ENCODE peak calls at places on chromosomes 16 and 17, in five cellular contexts. One of them, this sample, is unnamed.

GRCh38 chr17:47727704-47728036 is 5.4 kb upstream of the TBX21 start:
- DNase-seq in A172: no peak
- DNase-seq in GM23338: no peak
- DNase-seq in HTR-8/SVneo: no peak
- DNase-seq in choroid plexus epithelial cell: no peak
- DNase-seq in this sample: no peak

GRCh38 chr17:3879181-3879580 is 13.7 kb downstream of the CAMKK1 start:
- DNase-seq in A172: peak
- DNase-seq in choroid plexus epithelial cell: peak
- DNase-seq in HTR-8/SVneo: no peak
- DNase-seq in GM23338: no peak
- DNase-seq in this sample: no peak

GRCh38 chr17:83179378-83179777 is 100.0 kb downstream of the METRNL start:
- DNase-seq in A172: no peak
- DNase-seq in HTR-8/SVneo: no peak
- DNase-seq in GM23338: no peak
- DNase-seq in choroid plexus epithelial cell: no peak
- DNase-seq in this sample: no peak

GRCh38 chr16:67386861-67387455 is 6.3 kb downstream of the TPPP3 start:
- DNase-seq in HTR-8/SVneo: no peak
- DNase-seq in GM23338: no peak
- DNase-seq in A172: no peak
- DNase-seq in choroid plexus epithelial cell: no peak
- DNase-seq in this sample: no peak

GRCh38 chr16:87263418-87264052 is 53.7 kb downstream of the C16orf95 start:
- DNase-seq in A172: no peak
- DNase-seq in HTR-8/SVneo: no peak
- DNase-seq in GM23338: peak
- DNase-seq in choroid plexus epithelial cell: no peak
- DNase-seq in this sample: no peak

GRCh38 chr16:149024-149675 is 3.3 kb upstream of the HBZ start:
- DNase-seq in choroid plexus epithelial cell: peak
- DNase-seq in GM23338: no peak
- DNase-seq in HTR-8/SVneo: peak
- DNase-seq in A172: peak
- DNase-seq in this sample: no peak

GRCh38 chr16:75197522-75198134 is 9.3 kb downstream of the CTRB2 start:
- DNase-seq in HTR-8/SVneo: no peak
- DNase-seq in A172: no peak
- DNase-seq in GM23338: peak
- DNase-seq in choroid plexus epithelial cell: peak
- DNase-seq in this sample: no peak

GRCh38 chr17:80109713-80110446 is 8.5 kb downstream of the GAA start:
- DNase-seq in choroid plexus epithelial cell: no peak
- DNase-seq in HTR-8/SVneo: no peak
- DNase-seq in A172: no peak
- DNase-seq in GM23338: no peak
- DNase-seq in this sample: no peak

GRCh38 chr16:27169511-27170071 is 33.7 kb upstream of the KDM8 start:
- DNase-seq in choroid plexus epithelial cell: peak
- DNase-seq in HTR-8/SVneo: no peak
- DNase-seq in GM23338: peak
- DNase-seq in A172: peak
- DNase-seq in this sample: peak

GRCh38 chr16:30166202-30166902 is 17.1 kb upstream of the CORO1A start:
- DNase-seq in HTR-8/SVneo: no peak
- DNase-seq in A172: no peak
- DNase-seq in GM23338: no peak
- DNase-seq in choroid plexus epithelial cell: no peak
- DNase-seq in this sample: no peak

GRCh38 chr17:78788451-78788850 is 6.4 kb upstream of the CYTH1 start:
- DNase-seq in GM23338: no peak
- DNase-seq in HTR-8/SVneo: no peak
- DNase-seq in choroid plexus epithelial cell: no peak
- DNase-seq in A172: no peak
- DNase-seq in this sample: no peak

GRCh38 chr16:70746708-70747424 is 54.1 kb downstream of the VAC14 start:
- DNase-seq in HTR-8/SVneo: peak
- DNase-seq in choroid plexus epithelial cell: peak
- DNase-seq in GM23338: no peak
- DNase-seq in A172: peak
- DNase-seq in this sample: peak

GRCh38 chr16:88601313-88602036 is 31.3 kb downstream of the ZC3H18 start:
- DNase-seq in A172: no peak
- DNase-seq in choroid plexus epithelial cell: no peak
- DNase-seq in HTR-8/SVneo: no peak
- DNase-seq in GM23338: no peak
- DNase-seq in this sample: no peak

GRCh38 chr17:81741594-81742452 is 29.7 kb downstream of the SLC25A10 start:
- DNase-seq in A172: no peak
- DNase-seq in choroid plexus epithelial cell: no peak
- DNase-seq in GM23338: no peak
- DNase-seq in HTR-8/SVneo: no peak
- DNase-seq in this sample: no peak

GRCh38 chr16:716250-716607 is 1.3 kb downstream of the METRN start:
- DNase-seq in HTR-8/SVneo: no peak
- DNase-seq in GM23338: peak
- DNase-seq in choroid plexus epithelial cell: peak
- DNase-seq in A172: no peak
- DNase-seq in this sample: peak

GRCh38 chr16:85370881-85371651 is 242.1 kb upstream of the GSE1 start:
- DNase-seq in HTR-8/SVneo: no peak
- DNase-seq in choroid plexus epithelial cell: no peak
- DNase-seq in GM23338: no peak
- DNase-seq in A172: peak
- DNase-seq in this sample: peak

GRCh38 chr17:83191388-83192160 is 112.2 kb downstream of the METRNL start:
- DNase-seq in HTR-8/SVneo: no peak
- DNase-seq in choroid plexus epithelial cell: no peak
- DNase-seq in A172: no peak
- DNase-seq in GM23338: no peak
- DNase-seq in this sample: no peak

GRCh38 chr16:49593423-49594040 is 219.9 kb downstream of the C16orf78 start:
- DNase-seq in GM23338: no peak
- DNase-seq in choroid plexus epithelial cell: no peak
- DNase-seq in HTR-8/SVneo: no peak
- DNase-seq in A172: no peak
- DNase-seq in this sample: no peak

GRCh38 chr17:57604771-57605733 is 140.0 kb downstream of the CCDC182 start:
- DNase-seq in GM23338: peak
- DNase-seq in HTR-8/SVneo: no peak
- DNase-seq in choroid plexus epithelial cell: peak
- DNase-seq in A172: no peak
- DNase-seq in this sample: no peak

GRCh38 chr17:41060052-41060604 is at the start of gene KRTAP2-3:
- DNase-seq in HTR-8/SVneo: peak
- DNase-seq in GM23338: no peak
- DNase-seq in choroid plexus epithelial cell: peak
- DNase-seq in A172: peak
- DNase-seq in this sample: peak

GRCh38 chr17:9936075-9936474 is 31.0 kb upstream of the RCVRN start:
- DNase-seq in HTR-8/SVneo: no peak
- DNase-seq in choroid plexus epithelial cell: no peak
- DNase-seq in A172: no peak
- DNase-seq in GM23338: no peak
- DNase-seq in this sample: no peak

GRCh38 chr17:76843703-76844484 is 24.3 kb upstream of the MGAT5B start:
- DNase-seq in choroid plexus epithelial cell: no peak
- DNase-seq in GM23338: no peak
- DNase-seq in HTR-8/SVneo: no peak
- DNase-seq in A172: peak
- DNase-seq in this sample: peak

GRCh38 chr17:41687828-41688640 is 651 bp upstream of the EIF1 start:
- DNase-seq in choroid plexus epithelial cell: peak
- DNase-seq in GM23338: peak
- DNase-seq in HTR-8/SVneo: peak
- DNase-seq in A172: peak
- DNase-seq in this sample: no peak

GRCh38 chr16:85181091-85181738 is 68.9 kb upstream of the CIBAR2 start:
- DNase-seq in GM23338: no peak
- DNase-seq in A172: no peak
- DNase-seq in HTR-8/SVneo: no peak
- DNase-seq in choroid plexus epithelial cell: no peak
- DNase-seq in this sample: no peak

GRCh38 chr17:8887834-8888703 is 20.6 kb upstream of the PIK3R6 start:
- DNase-seq in GM23338: peak
- DNase-seq in HTR-8/SVneo: peak
- DNase-seq in choroid plexus epithelial cell: peak
- DNase-seq in A172: peak
- DNase-seq in this sample: peak

GRCh38 chr17:39231587-39232551 is 6.1 kb upstream of the STAC2 start:
- DNase-seq in GM23338: peak
- DNase-seq in A172: no peak
- DNase-seq in choroid plexus epithelial cell: peak
- DNase-seq in HTR-8/SVneo: peak
- DNase-seq in this sample: no peak

GRCh38 chr16:69880640-69881133 is 70.4 kb upstream of the CLEC18A start:
- DNase-seq in choroid plexus epithelial cell: peak
- DNase-seq in A172: no peak
- DNase-seq in GM23338: no peak
- DNase-seq in HTR-8/SVneo: no peak
- DNase-seq in this sample: peak

GRCh38 chr16:31874354-31875111 is 926 bp downstream of the ZNF267 start:
- DNase-seq in GM23338: no peak
- DNase-seq in HTR-8/SVneo: no peak
- DNase-seq in A172: peak
- DNase-seq in choroid plexus epithelial cell: peak
- DNase-seq in this sample: no peak

GRCh38 chr17:27529230-27529796 is 73.1 kb downstream of the KSR1 start:
- DNase-seq in A172: peak
- DNase-seq in HTR-8/SVneo: no peak
- DNase-seq in choroid plexus epithelial cell: peak
- DNase-seq in GM23338: no peak
- DNase-seq in this sample: no peak

GRCh38 chr16:29310852-29311314 is 95.6 kb downstream of the NPIPB11 start:
- DNase-seq in GM23338: no peak
- DNase-seq in HTR-8/SVneo: no peak
- DNase-seq in A172: no peak
- DNase-seq in choroid plexus epithelial cell: no peak
- DNase-seq in this sample: no peak

GRCh38 chr17:33049781-33050414 is 58.3 kb downstream of the SPACA3 start:
- DNase-seq in choroid plexus epithelial cell: peak
- DNase-seq in A172: peak
- DNase-seq in GM23338: peak
- DNase-seq in HTR-8/SVneo: peak
- DNase-seq in this sample: peak

GRCh38 chr17:5762191-5762590 is 177.9 kb upstream of the NLRP1 start:
- DNase-seq in HTR-8/SVneo: no peak
- DNase-seq in A172: no peak
- DNase-seq in GM23338: no peak
- DNase-seq in choroid plexus epithelial cell: peak
- DNase-seq in this sample: no peak

GRCh38 chr16:4053663-4054479 is 62.4 kb downstream of the ADCY9 start:
- DNase-seq in A172: peak
- DNase-seq in GM23338: no peak
- DNase-seq in HTR-8/SVneo: no peak
- DNase-seq in choroid plexus epithelial cell: peak
- DNase-seq in this sample: no peak

GRCh38 chr17:17727111-17727659 is 45.9 kb downstream of the RAI1 start:
- DNase-seq in choroid plexus epithelial cell: no peak
- DNase-seq in GM23338: no peak
- DNase-seq in A172: no peak
- DNase-seq in HTR-8/SVneo: no peak
- DNase-seq in this sample: no peak

GRCh38 chr16:2738615-2739014 is 13.8 kb upstream of the SRRM2 start:
- DNase-seq in A172: no peak
- DNase-seq in choroid plexus epithelial cell: no peak
- DNase-seq in HTR-8/SVneo: no peak
- DNase-seq in GM23338: no peak
- DNase-seq in this sample: no peak

GRCh38 chr16:10787304-10787703 is 31.3 kb downstream of the TVP23A start:
- DNase-seq in A172: no peak
- DNase-seq in choroid plexus epithelial cell: no peak
- DNase-seq in GM23338: no peak
- DNase-seq in HTR-8/SVneo: no peak
- DNase-seq in this sample: no peak

GRCh38 chr17:75504347-75505151 is 10.8 kb downstream of the CASKIN2 start:
- DNase-seq in A172: no peak
- DNase-seq in GM23338: peak
- DNase-seq in choroid plexus epithelial cell: no peak
- DNase-seq in HTR-8/SVneo: peak
- DNase-seq in this sample: peak

GRCh38 chr17:17064322-17064721 is 22.1 kb downstream of the MPRIP start:
- DNase-seq in HTR-8/SVneo: no peak
- DNase-seq in A172: no peak
- DNase-seq in GM23338: no peak
- DNase-seq in choroid plexus epithelial cell: no peak
- DNase-seq in this sample: no peak

This sample was measured in H54.